ENCODE peak calls at places on chromosomes 11 and 22, in seven cellular contexts. S is H9, W is IMR-90, I is mesendoderm, Z is mesenchymal stem cell, D is H1, P is trophoblast cell. K is an unnamed sample.

GRCh38 chr22:42641801-42642413 is 1.5 kb upstream of the ATP5MGL start:
- DNase-seq in S (no peak), W (no peak), I (no peak), Z (peak; percentile 27), D (no peak), P (no peak), K (no peak)

GRCh38 chr11:74373382-74373781 is 24.9 kb downstream of the PGM2L1 start:
- DNase-seq in S (no peak), W (peak; percentile 44), I (no peak), Z (no peak), D (no peak), P (no peak), K (no peak)

GRCh38 chr11:8739309-8739793 is 56.8 kb downstream of the RPL27A start:
- DNase-seq in S (no peak), W (no peak), I (no peak), Z (no peak), D (no peak), P (no peak), K (no peak)

GRCh38 chr11:56846631-56847400 is 98.3 kb upstream of the OR9G4 start:
- DNase-seq in S (no peak), W (no peak), I (no peak), Z (no peak), D (no peak), P (no peak), K (no peak)

GRCh38 chr22:39315389-39315788 is 4.0 kb downstream of the RPL3 start:
- DNase-seq in S (no peak), W (no peak), I (no peak), Z (no peak), D (no peak), P (no peak), K (no peak)

GRCh38 chr11:76283190-76283589 is 76.9 kb upstream of the WNT11 start:
- DNase-seq in S (no peak), W (no peak), I (peak; percentile 46), Z (no peak), D (no peak), P (no peak), K (no peak)

GRCh38 chr11:4125141-4125540 is 30.5 kb downstream of the RRM1 start:
- DNase-seq in S (no peak), W (peak; percentile 10), I (no peak), Z (peak; percentile 34), D (no peak), P (peak; percentile 36), K (no peak)

GRCh38 chr22:44455151-44455962 is 42.7 kb downstream of the RTL6 start:
- DNase-seq in S (no peak), W (no peak), I (no peak), Z (no peak), D (no peak), P (peak; percentile 62), K (no peak)

GRCh38 chr11:17986007-17986710 is 26.7 kb downstream of the SERGEF start:
- DNase-seq in S (no peak), W (peak; percentile 90), I (no peak), Z (no peak), D (no peak), P (no peak), K (no peak)

GRCh38 chr11:93541884-93542752 is 1.1 kb downstream of the SMCO4 start:
- DNase-seq in S (peak; percentile 72), W (peak; percentile 77), I (peak; percentile 86), Z (peak; percentile 84), D (no peak), P (peak; percentile 60), K (no peak)

GRCh38 chr11:103378931-103379330 is 269.7 kb downstream of the DYNC2H1 start:
- DNase-seq in S (no peak), W (no peak), I (no peak), Z (peak; percentile 14), D (no peak), P (no peak), K (no peak)

GRCh38 chr11:58495906-58496305 is 12.0 kb downstream of the OR5B21 start:
- DNase-seq in S (no peak), W (no peak), I (no peak), Z (no peak), D (no peak), P (no peak), K (no peak)

GRCh38 chr11:72609451-72609850 is 64.8 kb downstream of the PDE2A start:
- DNase-seq in S (no peak), W (no peak), I (no peak), Z (no peak), D (no peak), P (peak; percentile 23), K (no peak)

GRCh38 chr11:60647087-60647486 is 52.3 kb upstream of the MS4A8 start:
- DNase-seq in S (no peak), W (no peak), I (no peak), Z (no peak), D (no peak), P (no peak), K (no peak)

GRCh38 chr11:1534682-1535081 is 37.4 kb downstream of the DUSP8 start:
- DNase-seq in S (no peak), W (peak; percentile 31), I (no peak), Z (no peak), D (no peak), P (peak; percentile 62), K (no peak)

GRCh38 chr11:125110996-125111340 is 458 bp downstream of the TMEM218 start:
- DNase-seq in S (no peak), W (no peak), I (peak; percentile 61), Z (no peak), D (no peak), P (no peak), K (no peak)

GRCh38 chr11:9756461-9756860 is 92.6 kb downstream of the SWAP70 start:
- DNase-seq in S (no peak), W (no peak), I (no peak), Z (no peak), D (no peak), P (peak; percentile 57), K (no peak)

GRCh38 chr11:9755561-9755960 is 91.7 kb downstream of the SWAP70 start:
- DNase-seq in S (no peak), W (peak; percentile 89), I (no peak), Z (peak; percentile 89), D (no peak), P (no peak), K (no peak)

GRCh38 chr11:9753031-9753430 is 89.2 kb downstream of the SWAP70 start:
- DNase-seq in S (no peak), W (peak; percentile 83), I (no peak), Z (peak; percentile 73), D (no peak), P (no peak), K (no peak)

GRCh38 chr11:9752091-9752490 is 88.2 kb downstream of the SWAP70 start:
- DNase-seq in S (no peak), W (peak; percentile 48), I (no peak), Z (peak; percentile 55), D (no peak), P (peak; percentile 27), K (no peak)

DNA sequence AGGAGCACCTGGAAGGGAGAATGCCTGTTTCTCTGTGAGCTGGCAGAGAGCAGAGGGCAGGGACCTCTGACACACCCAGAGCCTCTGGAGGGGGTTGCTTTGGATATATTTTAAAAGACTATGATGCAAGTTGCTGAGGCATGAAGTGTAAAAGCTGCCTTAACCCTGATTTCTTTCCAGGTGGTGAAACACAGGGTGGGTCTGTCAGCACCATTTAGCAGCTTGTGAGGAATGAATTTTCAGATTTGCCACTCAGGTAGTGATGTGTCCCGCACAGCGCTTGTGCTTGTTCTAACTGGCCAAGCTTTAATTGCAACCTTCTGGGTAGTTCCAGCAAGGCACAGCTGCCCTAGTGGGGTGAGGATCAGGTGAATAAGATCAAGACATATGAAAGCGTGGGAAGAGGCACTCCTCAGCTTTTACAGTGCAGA is 90.2 kb downstream of the SWAP70 start:
- DNase-seq in S (no peak), W (no peak), I (no peak), Z (no peak), D (no peak), P (peak; percentile 44), K (no peak)
- H3K27ac ChIP-seq in S (no peak overlapping the region), W (peak overlapping the region; percentile 67), I (no peak overlapping the region), Z (peak overlapping the region; percentile 69), D (no peak overlapping the region), P (no peak overlapping the region), K (peak overlapping the region; percentile 20)

DNA sequence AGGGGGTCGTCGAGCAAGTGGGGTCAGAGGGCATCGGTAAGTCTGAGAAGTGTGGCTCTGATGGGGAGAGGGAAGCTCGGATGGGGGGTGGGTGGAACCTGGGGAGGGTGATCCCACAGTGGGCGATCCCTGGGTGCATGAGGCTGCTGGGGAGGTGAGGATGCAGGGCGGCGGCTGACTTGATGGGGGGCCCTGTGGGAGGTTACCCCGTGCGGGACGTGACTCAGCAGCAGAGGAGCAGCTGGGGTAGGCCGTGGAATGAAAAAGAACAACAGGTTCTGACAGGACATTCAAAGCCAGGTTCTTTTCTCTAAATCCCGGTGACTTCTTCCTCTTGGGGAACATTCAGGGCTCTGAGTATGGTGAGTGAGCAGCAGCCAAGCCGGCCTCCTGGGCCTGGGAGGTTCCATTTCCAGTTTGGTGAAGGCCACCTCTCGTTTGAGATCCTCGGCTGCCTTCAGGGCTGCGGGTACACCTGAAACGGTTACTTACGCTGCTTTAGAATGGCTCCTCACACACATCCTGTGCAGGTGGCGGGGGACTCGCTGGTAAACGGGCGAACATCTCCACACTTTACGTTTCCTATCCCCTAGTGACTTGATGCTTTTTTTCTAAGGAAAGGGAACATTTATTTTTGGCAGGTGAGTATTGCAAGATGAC is 278.2 kb downstream of the TBC1D22A start:
- DNase-seq in S (no peak), W (no peak), I (no peak), Z (no peak), D (no peak), P (no peak), K (no peak)
- H3K23ac ChIP-seq in S (no peak overlapping the region), W (no peak overlapping the region), I (no peak overlapping the region), Z (no peak overlapping the region), D (no peak overlapping the region), P (no peak overlapping the region), K (no peak overlapping the region)

DNA sequence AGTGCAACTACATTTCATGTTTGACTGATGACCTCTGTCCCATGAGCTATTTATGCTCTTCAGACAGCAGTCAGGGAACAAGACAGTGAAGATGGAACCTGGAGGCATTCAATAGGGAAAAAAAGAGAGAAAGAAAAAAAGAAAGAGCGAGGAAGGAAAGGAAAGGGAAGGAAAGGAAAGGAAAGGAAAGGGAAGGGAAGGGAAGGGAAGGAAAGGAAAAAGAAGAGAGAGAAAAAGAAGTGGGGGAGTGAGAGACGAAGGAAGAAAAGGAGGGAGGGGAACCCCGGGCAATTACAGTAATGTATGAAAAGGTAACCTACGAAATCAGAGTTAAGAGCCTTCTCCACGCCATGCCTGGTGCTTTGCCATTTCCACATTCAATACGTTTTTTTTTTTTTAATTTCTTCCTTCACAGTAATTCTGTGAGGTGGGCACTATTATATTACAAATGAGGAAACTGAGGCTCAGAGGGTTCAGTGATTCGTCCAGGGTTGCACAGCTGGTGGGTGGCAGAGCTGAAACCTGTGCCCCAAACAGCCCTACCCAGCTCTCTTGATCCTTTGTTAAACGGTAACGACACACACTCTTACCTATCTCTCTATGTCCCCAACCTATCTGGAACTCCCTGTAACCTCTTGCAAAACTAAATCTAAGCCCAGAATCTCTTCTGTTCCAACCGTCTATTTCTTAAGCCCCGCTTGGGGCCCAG is 39.3 kb downstream of the ETS1 start:
- DNase-seq in S (no peak), W (no peak), I (no peak), Z (no peak), D (no peak), P (no peak), K (no peak)
- H3K27ac ChIP-seq in S (no peak overlapping the region), W (no peak overlapping the region), I (no peak overlapping the region), Z (no peak overlapping the region), D (no peak overlapping the region), P (no peak overlapping the region), K (no peak overlapping the region)

DNA sequence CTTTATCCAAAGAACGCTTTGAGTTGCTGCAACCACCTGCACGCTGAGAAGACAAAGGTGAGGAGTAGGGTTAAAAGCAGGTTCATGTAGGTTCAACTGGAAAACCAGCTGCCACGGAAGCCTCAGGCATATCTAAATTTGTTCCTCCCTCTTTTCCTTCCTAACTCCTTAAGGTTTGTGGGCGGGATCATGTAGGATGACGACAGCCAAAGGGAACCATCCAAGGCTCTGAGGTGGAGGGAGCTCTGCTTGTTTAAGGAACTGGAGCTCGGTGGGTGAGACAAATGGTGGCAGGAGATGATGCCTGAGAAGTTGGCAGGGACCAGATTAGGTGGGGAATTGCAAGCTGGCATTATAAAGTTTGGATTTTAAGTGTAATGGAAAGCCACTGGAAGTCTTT is 60.3 kb downstream of the SPON1 start:
- DNase-seq in S (no peak), W (no peak), I (peak; percentile 54), Z (no peak), D (no peak), P (no peak), K (no peak)
- H3K23ac ChIP-seq in S (no peak overlapping the region), W (no peak overlapping the region), I (no peak overlapping the region), Z (no peak overlapping the region), D (no peak overlapping the region), P (no peak overlapping the region), K (no peak overlapping the region)